ENCODE peak calls at places on chromosomes 16 and 17, in six cellular contexts. J, W, Q, K, G and R are unnamed samples. For H3K4me1, the result is how much of the 10 kb centered on the place peaks cover.

GRCh38 chr17:82875418-82875856 is 35.6 kb upstream of the ZNF750 start:
- DNase-seq in J (peak), W (peak), Q (no peak), K (no peak), G (no peak), R (no peak)

GRCh38 chr16:72312862-72313261 is 140.9 kb upstream of the PMFBP1 start:
- DNase-seq in J (no peak), W (no peak), Q (no peak), K (no peak), G (no peak), R (no peak)

GRCh38 chr17:37060094-37060493 is 111.3 kb downstream of the AATF start:
- DNase-seq in J (no peak), W (no peak), Q (no peak), K (no peak), G (no peak), R (no peak)

GRCh38 chr16:78183886-78184553 is 84.6 kb downstream of the WWOX start:
- DNase-seq in J (no peak), W (no peak), Q (no peak), K (no peak), G (no peak), R (peak)

GRCh38 chr16:28205117-28205899 is 6.5 kb downstream of the XPO6 start:
- DNase-seq in J (no peak), W (no peak), Q (no peak), K (no peak), G (no peak), R (no peak)

GRCh38 chr17:78144736-78145641 is 1.2 kb upstream of the C17orf99 start:
- DNase-seq in J (peak), W (peak), Q (no peak), K (no peak), G (peak), R (peak)

GRCh38 chr16:75820672-75821071 is 94.4 kb upstream of the CPHXL start:
- DNase-seq in J (no peak), W (no peak), Q (no peak), K (peak), G (no peak), R (no peak)

GRCh38 chr17:76584427-76585047 is 1.1 kb downstream of the ST6GALNAC2 start:
- DNase-seq in J (no peak), W (no peak), Q (no peak), K (no peak), G (peak), R (no peak)

GRCh38 chr17:60640503-60640902 is 37.1 kb upstream of the BCAS3 start:
- DNase-seq in J (no peak), W (no peak), Q (no peak), K (peak), G (no peak), R (no peak)

GRCh38 chr17:11980813-11981212 is 16.5 kb downstream of the ZNF18 start:
- DNase-seq in J (no peak), W (no peak), Q (peak), K (no peak), G (no peak), R (no peak)

GRCh38 chr17:19301274-19301946 is 61.1 kb downstream of the B9D1 start:
- DNase-seq in J (no peak), W (no peak), Q (no peak), K (no peak), G (peak), R (no peak)

GRCh38 chr17:60359415-60359814 is 32.5 kb downstream of the USP32 start:
- DNase-seq in J (no peak), W (no peak), Q (no peak), K (no peak), G (no peak), R (no peak)

GRCh38 chr16:27258241-27258734 is 10.3 kb downstream of the NSMCE1 start:
- DNase-seq in J (no peak), W (no peak), Q (no peak), K (no peak), G (no peak), R (no peak)

GRCh38 chr16:88826070-88826840 is 14.5 kb upstream of the APRT start:
- DNase-seq in J (peak), W (no peak), Q (no peak), K (no peak), G (no peak), R (no peak)

GRCh38 chr17:21295036-21295952 is 10.8 kb downstream of the MAP2K3 start:
- DNase-seq in J (peak), W (no peak), Q (no peak), K (no peak), G (no peak), R (no peak)

GRCh38 chr17:29956225-29956624 is 14.8 kb downstream of the EFCAB5 start:
- DNase-seq in J (no peak), W (no peak), Q (no peak), K (no peak), G (no peak), R (no peak)

GRCh38 chr16:11224096-11224893 is 31.7 kb downstream of the SOCS1 start:
- DNase-seq in J (peak), W (peak), Q (peak), K (no peak), G (peak), R (no peak)

GRCh38 chr17:15194859-15195277 is 70.3 kb downstream of the PMP22 start:
- DNase-seq in J (no peak), W (no peak), Q (no peak), K (no peak), G (no peak), R (no peak)

GRCh38 chr16:49890876-49891275 is 35.0 kb upstream of the ZNF423 start:
- DNase-seq in J (no peak), W (no peak), Q (peak), K (no peak), G (no peak), R (no peak)

GRCh38 chr16:86991679-86992078 is 325.5 kb downstream of the C16orf95 start:
- DNase-seq in J (no peak), W (no peak), Q (no peak), K (no peak), G (peak), R (no peak)

GRCh38 chr17:79028496-79029326 is 4.7 kb downstream of the C1QTNF1 start:
- DNase-seq in J (no peak), W (peak), Q (no peak), K (no peak), G (peak), R (no peak)

GRCh38 chr17:39096435-39097158 is 54.8 kb downstream of the PLXDC1 start:
- DNase-seq in J (no peak), W (no peak), Q (no peak), K (no peak), G (no peak), R (peak)

GRCh38 chr16:3007957-3008748 is 4.6 kb upstream of the CLDN9 start:
- DNase-seq in J (no peak), W (no peak), Q (peak), K (no peak), G (no peak), R (no peak)

GRCh38 chr16:30766922-30767284 is 4.8 kb downstream of the RNF40 start:
- DNase-seq in J (no peak), W (no peak), Q (no peak), K (no peak), G (no peak), R (no peak)

GRCh38 chr17:18258356-18259038 is at the start of gene FLII:
- DNase-seq in J (peak), W (no peak), Q (peak), K (peak), G (peak), R (peak)

GRCh38 chr16:61681124-61681523 is 355.1 kb downstream of the CDH8 start:
- DNase-seq in J (no peak), W (no peak), Q (no peak), K (no peak), G (no peak), R (no peak)
- TF ChIP-seq EP300 in J (no peak), W (no peak), Q (no peak), K (no peak), G (no peak), R (no peak)

GRCh38 chr16:57042157-57043111 is 49.9 kb upstream of the CPNE2 start:
- DNase-seq in J (no peak), W (no peak), Q (no peak), K (no peak), G (no peak), R (no peak)
- H3K4me1 ChIP-seq in J (under half), W (under half), Q (under half), K (under half), G (under half), R (under half)

DNA sequence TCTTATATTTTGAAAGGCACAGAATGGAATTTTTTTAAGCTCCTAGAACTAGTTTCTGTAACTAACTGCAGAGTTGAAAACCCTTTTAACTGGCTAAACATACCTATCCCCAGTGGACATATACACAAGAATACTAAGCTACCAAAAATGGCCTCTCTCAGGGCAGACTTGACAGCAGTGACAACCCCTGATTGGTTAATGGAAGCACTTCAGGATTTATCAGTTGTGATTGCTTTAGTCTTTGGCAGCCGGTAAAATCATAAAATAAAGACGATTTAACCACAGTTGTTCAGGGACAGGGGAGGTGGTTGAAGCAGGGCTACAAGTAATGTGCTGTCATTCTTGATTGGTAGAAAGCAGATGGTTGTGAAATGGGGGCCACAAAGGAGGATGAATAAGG is 452.0 kb upstream of the SOX9 start:
- DNase-seq in J (no peak), W (no peak), Q (no peak), K (no peak), G (no peak), R (no peak)
- TF ChIP-seq EP300 in J (no peak), W (no peak), Q (no peak), K (no peak), G (no peak), R (no peak)

GRCh38 chr17:4508207-4508606 is 9.5 kb downstream of the SPNS2 start:
- DNase-seq in J (no peak), W (no peak), Q (no peak), K (no peak), G (no peak), R (no peak)

GRCh38 chr17:4509402-4509801 is 10.7 kb downstream of the SPNS2 start:
- DNase-seq in J (peak), W (no peak), Q (peak), K (no peak), G (peak), R (no peak)

GRCh38 chr17:4511199-4511932 is 12.7 kb downstream of the SPNS2 start:
- DNase-seq in J (no peak), W (no peak), Q (no peak), K (no peak), G (peak), R (no peak)

GRCh38 chr17:4510615-4510941 is 11.9 kb downstream of the SPNS2 start:
- DNase-seq in J (no peak), W (no peak), Q (no peak), K (no peak), G (peak), R (no peak)

DNA sequence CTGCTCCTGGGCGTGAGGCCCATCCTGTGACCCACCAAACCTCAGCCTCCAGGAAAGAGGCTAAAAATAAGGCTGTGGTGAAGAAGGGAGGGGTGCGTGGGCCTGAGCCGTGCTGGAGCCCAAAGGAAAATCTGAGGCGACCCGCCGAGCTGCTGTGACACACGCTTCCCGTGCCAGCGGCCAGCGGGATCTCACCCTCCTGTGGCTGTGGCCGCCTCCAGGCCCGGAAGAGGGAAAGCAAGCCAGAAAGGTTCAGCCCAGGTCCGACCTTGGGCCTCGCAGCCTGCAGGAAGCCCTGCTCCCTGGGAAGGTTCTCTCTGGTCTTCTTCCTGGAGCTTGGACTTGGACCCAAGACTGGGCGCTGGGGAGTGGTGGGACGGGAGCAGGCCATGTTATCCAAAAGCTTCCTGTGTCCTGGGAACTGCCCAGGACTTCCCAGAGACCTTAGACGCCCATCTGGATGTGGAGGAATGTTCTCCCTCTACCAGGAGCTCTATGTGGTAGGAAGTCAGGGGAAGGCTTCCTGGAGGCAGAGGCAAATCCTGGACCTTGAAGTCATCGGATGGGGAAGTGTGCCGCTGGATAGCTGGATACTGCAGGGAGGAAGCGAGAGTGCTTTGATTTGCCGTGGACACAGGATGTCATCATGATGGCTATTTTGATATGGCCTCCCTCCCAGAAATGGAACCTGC is 11.4 kb downstream of the SPNS2 start:
- DNase-seq in J (peak), W (no peak), Q (no peak), K (no peak), G (peak), R (no peak)
- H3K4me1 ChIP-seq in J (half or more), W (under half), Q (under half), K (under half), G (under half), R (under half)

GRCh38 chr17:40322417-40323315 is 13.7 kb downstream of the RARA start:
- DNase-seq in J (peak), W (peak), Q (peak), K (peak), G (peak), R (peak)
- TF ChIP-seq EP300 in J (peak), W (no peak), Q (no peak), K (no peak), G (no peak), R (no peak)

GRCh38 chr17:46159686-46160085 is 33.5 kb downstream of the KANSL1 start:
- DNase-seq in J (no peak), W (no peak), Q (no peak), K (no peak), G (no peak), R (no peak)

GRCh38 chr17:46154151-46154816 is 38.9 kb downstream of the KANSL1 start:
- DNase-seq in J (no peak), W (no peak), Q (no peak), K (no peak), G (no peak), R (no peak)

GRCh38 chr17:46158323-46159296 is 34.6 kb downstream of the KANSL1 start:
- DNase-seq in J (no peak), W (no peak), Q (no peak), K (no peak), G (no peak), R (no peak)

GRCh38 chr17:46160169-46160568 is 33.1 kb downstream of the KANSL1 start:
- DNase-seq in J (no peak), W (no peak), Q (no peak), K (no peak), G (no peak), R (no peak)

GRCh38 chr17:46157443-46158107 is 35.7 kb downstream of the KANSL1 start:
- DNase-seq in J (no peak), W (no peak), Q (no peak), K (no peak), G (no peak), R (no peak)
- H3K4me1 ChIP-seq in J (half or more), W (half or more), Q (under half), K (half or more), G (under half), R (under half)

DNA sequence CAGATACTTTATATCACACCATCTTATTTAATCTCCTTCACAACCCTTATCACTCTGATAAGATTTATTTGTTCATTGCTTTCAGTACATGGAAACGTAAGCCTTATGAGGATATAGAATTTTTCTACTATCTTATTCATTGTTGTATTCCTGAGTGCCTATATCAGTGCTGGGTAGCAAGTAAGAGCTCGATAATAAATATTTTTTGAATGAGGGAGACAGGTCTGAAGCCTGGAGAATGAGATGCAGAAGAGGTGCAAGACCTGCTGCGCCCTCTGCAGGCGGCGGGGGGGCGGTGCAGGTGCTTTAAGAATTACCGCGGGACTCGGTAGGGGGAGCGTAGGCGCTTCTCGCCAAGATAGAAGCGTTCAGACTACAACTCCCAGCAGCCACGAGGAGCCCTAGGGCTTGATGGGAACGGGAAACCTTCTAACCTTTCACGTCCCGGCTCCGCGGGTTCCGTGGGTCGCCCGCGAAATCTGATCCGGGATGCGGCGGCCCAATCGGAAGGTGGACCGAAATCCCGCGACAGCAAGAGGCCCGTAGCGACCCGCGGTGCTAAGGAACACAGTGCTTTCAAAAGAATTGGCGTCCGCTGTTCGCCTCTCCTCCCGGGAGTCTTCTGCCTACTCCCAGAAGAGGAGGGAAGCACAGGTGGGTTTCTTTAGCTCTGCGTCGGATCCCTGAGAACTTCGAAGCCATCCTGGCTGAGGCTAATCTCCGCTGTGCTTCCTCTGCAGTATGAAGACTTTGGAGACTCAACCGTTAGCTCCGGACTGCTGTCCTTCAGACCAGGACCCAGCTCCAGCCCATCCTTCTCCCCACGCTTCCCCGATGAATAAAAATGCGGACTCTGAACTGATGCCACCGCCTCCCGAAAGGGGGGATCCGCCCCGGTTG is at the start of gene WRAP53:
- DNase-seq in J (peak), W (peak), Q (peak), K (peak), G (peak), R (peak)
- TF ChIP-seq EP300 in J (no peak), W (no peak), Q (no peak), K (no peak), G (no peak), R (peak)

DNA sequence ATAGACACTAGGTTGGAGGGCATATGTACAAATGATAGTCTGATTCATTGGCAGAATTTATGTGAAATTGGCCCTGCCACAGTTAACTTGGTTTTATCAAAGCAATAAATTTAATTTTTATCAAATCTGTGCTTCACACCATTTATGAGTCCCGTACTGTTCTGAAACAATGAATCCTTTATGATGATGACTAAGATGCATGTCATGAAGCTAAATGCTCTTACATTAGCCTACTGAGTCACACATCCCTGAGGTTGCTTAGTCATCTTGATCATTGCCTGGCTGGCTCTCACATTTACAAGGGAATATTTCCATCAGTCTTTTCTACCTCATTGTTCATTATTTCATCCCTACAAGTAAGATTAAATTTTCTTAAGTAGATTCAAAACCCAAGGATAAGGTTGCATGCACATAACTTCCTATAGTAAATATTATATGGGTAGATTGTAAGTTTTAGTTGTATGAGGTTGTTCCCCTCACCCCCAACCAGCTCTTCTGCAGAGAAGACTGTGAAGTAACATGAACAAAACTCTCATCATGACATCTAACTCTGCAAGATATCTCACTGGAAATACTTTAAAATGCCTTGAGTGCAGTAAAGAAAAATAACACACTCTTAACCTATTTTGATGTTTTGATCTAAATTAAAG is 170.7 kb downstream of the CYB561 start:
- DNase-seq in J (no peak), W (no peak), Q (peak), K (peak), G (no peak), R (no peak)
- H3K4me1 ChIP-seq in J (under half), W (under half), Q (under half), K (under half), G (under half), R (under half)

GRCh38 chr16:521381-522210 is 5.9 kb upstream of the CAPN15 start:
- DNase-seq in J (peak), W (peak), Q (no peak), K (no peak), G (no peak), R (no peak)

GRCh38 chr16:519425-519824 is 8.1 kb upstream of the CAPN15 start:
- DNase-seq in J (no peak), W (peak), Q (no peak), K (no peak), G (no peak), R (no peak)

GRCh38 chr16:520847-521246 is 6.7 kb upstream of the CAPN15 start:
- DNase-seq in J (no peak), W (peak), Q (no peak), K (no peak), G (no peak), R (no peak)

GRCh38 chr16:519841-520687 is 7.4 kb upstream of the CAPN15 start:
- DNase-seq in J (no peak), W (peak), Q (no peak), K (no peak), G (no peak), R (no peak)

GRCh38 chr16:518858-519257 is 8.7 kb upstream of the CAPN15 start:
- DNase-seq in J (no peak), W (no peak), Q (no peak), K (no peak), G (no peak), R (no peak)
- TF ChIP-seq EP300 in J (no peak), W (no peak), Q (no peak), K (no peak), G (no peak), R (no peak)